ENCODE peak calls at places on chromosomes 5 and 9, in five cellular contexts. A is prostate gland, T is PC-9, G is kidney epithelial cell, J is GM23338. Q is an unnamed sample.
A peak's percentile ranks its signal among the peaks of the same experiment; 100 is the strongest.

GRCh38 chr9:133708770-133709611 is 29.2 kb downstream of the SARDH start:
- DNase-seq in A (no peak), T (no peak), G (peak; percentile 28), J (no peak), Q (no peak)

GRCh38 chr9:124394596-124394995 is 20.6 kb downstream of the PSMB7 start:
- DNase-seq in A (no peak), T (no peak), G (no peak), J (no peak), Q (no peak)

GRCh38 chr5:80125962-80126480 is 90.9 kb downstream of the THBS4 start:
- DNase-seq in A (no peak), T (no peak), G (peak; percentile 55), J (no peak), Q (no peak)

GRCh38 chr9:120402741-120403542 is 177.0 kb downstream of the CDK5RAP2 start:
- DNase-seq in A (no peak), T (peak; percentile 55), G (peak; percentile 84), J (no peak), Q (no peak)

GRCh38 chr5:122030251-122030650 is 47.8 kb downstream of the LOX start:
- DNase-seq in A (no peak), T (no peak), G (no peak), J (peak; percentile 15), Q (no peak)

GRCh38 chr9:72402744-72403143 is 37.7 kb upstream of the ZFAND5 start:
- DNase-seq in A (no peak), T (no peak), G (no peak), J (no peak), Q (no peak)

GRCh38 chr9:91119147-91119546 is 242.6 kb downstream of the AUH start:
- DNase-seq in A (no peak), T (no peak), G (no peak), J (peak; percentile 9), Q (no peak)

GRCh38 chr5:36279054-36279698 is 22.5 kb downstream of the RANBP3L start:
- DNase-seq in A (no peak), T (no peak), G (no peak), J (no peak), Q (no peak)

GRCh38 chr5:68290260-68290674 is 74.7 kb downstream of the PIK3R1 start:
- DNase-seq in A (peak; percentile 62), T (no peak), G (no peak), J (no peak), Q (peak; percentile 71)

GRCh38 chr9:115594551-115594950 is 476.6 kb upstream of the TNC start:
- DNase-seq in A (no peak), T (no peak), G (no peak), J (no peak), Q (no peak)

GRCh38 chr9:99929652-99930051 is 23.2 kb downstream of the STX17 start:
- DNase-seq in A (no peak), T (no peak), G (no peak), J (no peak), Q (no peak)

GRCh38 chr5:142545653-142546322 is 140.1 kb downstream of the FGF1 start:
- DNase-seq in A (no peak), T (no peak), G (no peak), J (no peak), Q (no peak)

GRCh38 chr9:84969084-84969483 is 299.6 kb downstream of the NTRK2 start:
- DNase-seq in A (no peak), T (no peak), G (no peak), J (no peak), Q (no peak)

GRCh38 chr9:72228282-72228681 is 79.0 kb downstream of the GDA start:
- DNase-seq in A (no peak), T (no peak), G (no peak), J (no peak), Q (no peak)

GRCh38 chr5:67983251-67983941 is 232.2 kb upstream of the PIK3R1 start:
- DNase-seq in A (no peak), T (no peak), G (peak; percentile 53), J (no peak), Q (no peak)

GRCh38 chr5:79759436-79759835 is 69.8 kb downstream of the CMYA5 start:
- DNase-seq in A (no peak), T (no peak), G (no peak), J (no peak), Q (no peak)

GRCh38 chr9:95007470-95007869 is 281.0 kb downstream of the AOPEP start:
- DNase-seq in A (no peak), T (no peak), G (no peak), J (no peak), Q (no peak)

GRCh38 chr5:117645400-117645799 is 1070.8 kb upstream of the SEMA6A start:
- DNase-seq in A (no peak), T (no peak), G (no peak), J (no peak), Q (peak; percentile 76)

GRCh38 chr5:145975361-145976066 is 39.1 kb downstream of the SH3RF2 start:
- DNase-seq in A (no peak), T (peak; percentile 66), G (peak; percentile 92), J (no peak), Q (no peak)

GRCh38 chr9:79584655-79584982 is 12.9 kb downstream of the TLE4 start:
- DNase-seq in A (no peak), T (no peak), G (no peak), J (no peak), Q (no peak)

GRCh38 chr5:1889321-1890065 is 6.8 kb upstream of the IRX4 start:
- DNase-seq in A (no peak), T (no peak), G (no peak), J (no peak), Q (no peak)

GRCh38 chr9:128178806-128179431 is 12.5 kb downstream of the CIZ1 start:
- DNase-seq in A (no peak), T (no peak), G (no peak), J (no peak), Q (no peak)

GRCh38 chr5:168613996-168614395 is 34.8 kb upstream of the PANK3 start:
- DNase-seq in A (no peak), T (no peak), G (no peak), J (no peak), Q (no peak)

GRCh38 chr9:130462685-130463084 is 17.9 kb downstream of the ASS1 start:
- DNase-seq in A (no peak), T (no peak), G (no peak), J (no peak), Q (no peak)

GRCh38 chr9:112446080-112446479 is 40.5 kb upstream of the KIAA1958 start:
- DNase-seq in A (no peak), T (no peak), G (no peak), J (no peak), Q (no peak)

GRCh38 chr5:94218374-94218773 is 400.0 kb downstream of the KIAA0825 start:
- DNase-seq in A (no peak), T (no peak), G (peak; percentile 69), J (peak; percentile 17), Q (no peak)

GRCh38 chr9:93452710-93453046 is 703 bp downstream of the FAM120AOS start:
- DNase-seq in A (peak; percentile 26), T (no peak), G (no peak), J (no peak), Q (no peak)

GRCh38 chr5:113804264-113804663 is 290.8 kb downstream of the YTHDC2 start:
- DNase-seq in A (no peak), T (no peak), G (no peak), J (no peak), Q (no peak)

GRCh38 chr9:96418920-96419690 is 935 bp upstream of the ZNF367 start:
- DNase-seq in A (peak; percentile 44), T (peak; percentile 85), G (no peak), J (peak; percentile 78), Q (no peak)

DNA sequence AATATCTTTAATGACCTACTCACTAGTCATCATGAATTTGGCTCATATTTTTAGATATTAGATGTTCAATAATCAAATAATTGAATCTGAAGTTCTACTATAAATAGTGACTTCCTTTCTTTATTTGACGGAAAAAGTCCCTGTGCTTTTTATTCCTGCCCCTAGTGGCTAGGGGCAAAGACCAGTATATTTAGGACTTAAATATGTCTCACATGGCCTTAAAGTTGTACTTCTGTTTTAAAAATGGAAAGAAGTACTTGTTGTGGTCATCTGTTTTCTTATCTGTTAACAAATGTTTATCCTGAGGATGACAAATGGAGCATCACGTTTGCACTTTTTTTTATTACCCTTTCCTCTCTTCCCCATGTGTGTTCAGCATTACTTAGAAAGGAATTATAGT is 89.2 kb upstream of the GRHPR start:
- DNase-seq in A (no peak), T (no peak), G (no peak), J (peak; percentile 26), Q (no peak)
- TF ChIP-seq CTCF in A (no peak), T (no peak), G (no peak), J (no peak), Q (no peak)

GRCh38 chr9:136662326-136662655 is 425 bp upstream of the EGFL7 start:
- DNase-seq in A (no peak), T (no peak), G (no peak), J (no peak), Q (no peak)
- H3K4me3 ChIP-seq in A (no peak overlapping the region), T (no peak overlapping the region), G (no peak overlapping the region), J (no peak overlapping the region), Q (no peak overlapping the region)

GRCh38 chr9:87668222-87668621 is 57.7 kb upstream of the CTSL start:
- DNase-seq in A (no peak), T (no peak), G (no peak), J (no peak), Q (no peak)

GRCh38 chr9:87668722-87669121 is 57.2 kb upstream of the CTSL start:
- DNase-seq in A (no peak), T (no peak), G (no peak), J (no peak), Q (no peak)

GRCh38 chr9:87665516-87665915 is 60.4 kb upstream of the CTSL start:
- DNase-seq in A (no peak), T (no peak), G (no peak), J (no peak), Q (no peak)

GRCh38 chr9:87664153-87665060 is 61.5 kb upstream of the CTSL start:
- DNase-seq in A (no peak), T (no peak), G (no peak), J (no peak), Q (no peak)

GRCh38 chr9:87667164-87667738 is 58.7 kb upstream of the CTSL start:
- DNase-seq in A (no peak), T (no peak), G (no peak), J (peak; percentile 79), Q (no peak)
- TF ChIP-seq CTCF in A (no peak), T (peak; percentile 43), G (peak; percentile 14), J (peak; percentile 70), Q (peak; percentile 30)

GRCh38 chr9:70405808-70406445 is 8.5 kb downstream of the KLF9 start:
- DNase-seq in A (no peak), T (no peak), G (no peak), J (peak; percentile 38), Q (no peak)
- H3K4me3 ChIP-seq in A (no peak overlapping the region), T (no peak overlapping the region), G (no peak overlapping the region), J (no peak overlapping the region), Q (no peak overlapping the region)